ENCODE peak calls at places on chromosomes 2 and 18, in seven cellular contexts. W, T, M, O, K, B and X are unnamed samples.

GRCh38 chr2:161273038-161273760 is 35.0 kb upstream of the PSMD14 start:
- DNase-seq in B (peak; percentile 45), M (no peak), O (peak; percentile 64), W (peak; percentile 79), T (peak; percentile 23), K (no peak), X (no peak)

GRCh38 chr2:70785137-70785911 is 5.1 kb downstream of the FIGLA start:
- DNase-seq in K (no peak), T (no peak), M (no peak), B (peak; percentile 58), W (peak; percentile 85), O (peak; percentile 38), X (no peak)

GRCh38 chr2:104254017-104254416 is 599.9 kb upstream of the POU3F3 start:
- DNase-seq in T (no peak), W (no peak), B (no peak), M (no peak), O (no peak), K (no peak), X (no peak)

GRCh38 chr2:217394510-217395351 is 534.9 kb upstream of the TNP1 start:
- DNase-seq in T (no peak), O (no peak), M (no peak), K (no peak), W (no peak), B (no peak), X (no peak)

GRCh38 chr2:27703638-27704341 is 40.1 kb downstream of the SLC4A1AP start:
- DNase-seq in T (peak; percentile 40), B (peak; percentile 88), W (peak; percentile 89), K (peak; percentile 94), M (peak; percentile 44), O (peak; percentile 80), X (no peak)

GRCh38 chr2:73176205-73176880 is 26.0 kb upstream of the NOTO start:
- DNase-seq in T (no peak), K (peak; percentile 73), B (no peak), M (no peak), W (no peak), O (peak; percentile 47), X (no peak)

GRCh38 chr2:237627463-237628321 is at the start of gene LRRFIP1:
- DNase-seq in B (peak; percentile 95), W (no peak), O (no peak), K (peak; percentile 54), T (no peak), M (peak; percentile 35), X (no peak)

GRCh38 chr2:236572482-236572881 is 2.9 kb downstream of the ACKR3 start:
- DNase-seq in K (no peak), B (no peak), T (no peak), O (no peak), M (no peak), W (no peak), X (no peak)

GRCh38 chr2:209425082-209426071 is 1.5 kb downstream of the MAP2 start:
- DNase-seq in W (no peak), O (peak; percentile 32), B (peak; percentile 50), M (peak; percentile 15), T (no peak), K (no peak), X (no peak)

GRCh38 chr2:230873670-230874401 is 9.1 kb downstream of the ITM2C start:
- DNase-seq in B (no peak), O (no peak), T (peak; percentile 74), M (no peak), K (peak; percentile 41), W (no peak), X (peak; percentile 62)

GRCh38 chr2:107392241-107392704 is 434.4 kb upstream of the RGPD4 start:
- DNase-seq in O (no peak), K (no peak), T (no peak), M (no peak), B (no peak), W (no peak), X (no peak)

GRCh38 chr2:203997481-203997880 is 60.9 kb downstream of the ICOS start:
- DNase-seq in K (no peak), B (no peak), O (no peak), T (no peak), W (no peak), M (no peak), X (no peak)

GRCh38 chr2:220619525-220620267 is 952.4 kb downstream of the EPHA4 start:
- DNase-seq in K (no peak), W (no peak), M (no peak), O (no peak), T (no peak), B (no peak), X (no peak)

GRCh38 chr2:192002418-192002817 is 155.5 kb upstream of the CAVIN2 start:
- DNase-seq in M (no peak), B (no peak), W (peak; percentile 7), K (no peak), O (no peak), T (no peak), X (no peak)

GRCh38 chr2:164569334-164569733 is 51.9 kb downstream of the GRB14 start:
- DNase-seq in T (no peak), O (no peak), M (no peak), W (no peak), K (no peak), B (no peak), X (no peak)

GRCh38 chr2:186605041-186605440 is 15.2 kb downstream of the ITGAV start:
- DNase-seq in K (no peak), W (no peak), B (no peak), M (no peak), O (no peak), T (no peak), X (no peak)
- TF ChIP-seq TAF1 in K (no peak), W (no peak), B (no peak), M (no peak), O (no peak), T (no peak), X (no peak)

DNA sequence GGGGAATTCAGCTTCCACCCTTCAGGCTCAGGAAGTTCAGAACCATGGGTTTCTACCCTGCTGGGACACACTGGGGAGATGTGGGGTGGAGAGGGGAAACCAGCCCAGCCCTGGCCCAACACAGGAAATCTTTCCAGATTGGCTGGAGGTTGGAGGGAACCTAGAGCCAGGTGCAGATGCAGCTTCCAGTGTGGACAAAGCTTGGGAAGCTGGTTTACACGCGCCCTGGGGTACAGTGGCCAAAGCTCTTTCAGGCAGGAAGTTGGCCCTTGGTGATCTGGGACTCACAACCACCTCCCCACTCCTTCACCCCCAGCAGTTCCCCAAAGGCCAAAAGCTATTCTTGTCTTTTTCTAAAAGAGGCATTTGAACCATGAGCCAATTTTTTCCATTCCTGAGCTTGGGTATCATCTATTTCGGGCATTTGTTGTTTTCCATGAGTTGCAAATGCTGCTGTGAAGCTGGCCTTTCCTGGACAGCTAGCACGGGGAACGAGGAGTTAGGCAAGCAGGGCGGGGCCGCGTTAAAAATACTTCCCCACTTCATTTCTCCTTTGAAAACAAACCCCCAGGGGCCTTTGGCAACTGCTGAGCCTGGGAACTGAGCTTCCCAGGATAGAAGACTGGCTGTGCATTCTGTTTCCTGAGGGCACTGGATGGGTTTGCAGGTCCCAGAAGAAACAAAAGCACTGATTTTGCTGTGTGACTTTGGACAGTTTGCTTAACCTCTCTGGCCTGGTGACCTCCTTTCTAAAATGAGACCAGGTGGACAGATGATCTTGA is 3.1 kb upstream of the ARID5A start:
- DNase-seq in O (no peak), B (no peak), K (no peak), T (no peak), W (no peak), M (no peak), X (no peak)
- TF ChIP-seq TAF1 in O (no peak), B (no peak), K (no peak), T (no peak), W (no peak), M (no peak), X (no peak)

GRCh38 chr2:179876266-179876665 is 14.9 kb upstream of the ZNF385B start:
- DNase-seq in M (no peak), O (peak; percentile 12), W (no peak), K (no peak), T (no peak), B (no peak), X (no peak)
- TF ChIP-seq TAF1 in M (no peak), O (no peak), W (no peak), K (no peak), T (no peak), B (no peak), X (no peak)

DNA sequence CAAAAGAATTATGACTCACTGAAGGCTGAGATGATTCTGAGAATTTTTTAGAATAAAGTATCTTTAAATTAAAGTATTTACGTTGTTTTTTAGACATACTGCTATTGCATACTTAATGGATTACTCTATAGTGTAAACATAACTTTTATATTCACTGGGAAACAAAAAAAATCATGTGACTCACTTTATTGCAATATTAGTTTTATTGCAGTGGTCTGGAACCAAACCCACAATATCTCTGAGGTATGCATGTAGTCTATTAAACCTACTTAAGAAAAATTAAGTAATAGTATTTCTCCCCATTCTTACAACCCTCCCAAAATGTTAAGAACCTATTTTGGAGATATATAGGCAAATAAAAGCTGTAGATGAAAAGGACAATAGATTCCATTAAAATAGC is 142.9 kb upstream of the ZNF521 start:
- DNase-seq in W (no peak), O (no peak), B (no peak), M (no peak), K (no peak), T (no peak), X (no peak)
- TF ChIP-seq TAF1 in W (no peak), O (no peak), B (no peak), M (no peak), K (no peak), T (no peak), X (no peak)

GRCh38 chr2:121530210-121530562 is 494 bp upstream of the RNU4ATAC start:
- DNase-seq in W (peak; percentile 81), T (peak; percentile 52), M (peak; percentile 65), B (peak; percentile 87), K (peak; percentile 88), O (peak; percentile 87), X (peak; percentile 53)
- TF ChIP-seq TAF1 in W (no peak), T (no peak), M (no peak), B (peak; percentile 31), K (no peak), O (peak; percentile 72), X (peak; percentile 14)